ENCODE peak calls at places on chromosomes 6 and 20, in seven cellular contexts. Z is heart right ventricle, D is heart left ventricle, H is breast epithelium, X is uterus, K is cardiac muscle cell, C is coronary artery. F is an unnamed sample.

GRCh38 chr6:12653396-12653910 is 63.1 kb upstream of the PHACTR1 start:
- DNase-seq in Z (no peak), D (no peak), H (no peak), X (no peak), K (peak; percentile 24), C (no peak), F (no peak)

GRCh38 chr20:58810116-58810878 is 40.4 kb downstream of the GNAS-AS1 start:
- DNase-seq in Z (no peak), D (no peak), H (no peak), X (no peak), K (peak; percentile 11), C (no peak), F (peak; percentile 93)

GRCh38 chr6:116139917-116140316 is 14.0 kb upstream of the COL10A1 start:
- DNase-seq in Z (no peak), D (no peak), H (no peak), X (no peak), K (no peak), C (no peak), F (no peak)

GRCh38 chr6:35678021-35678654 is 10.6 kb downstream of the FKBP5 start:
- DNase-seq in Z (no peak), D (no peak), H (no peak), X (no peak), K (peak; percentile 51), C (no peak), F (peak; percentile 23)

GRCh38 chr6:149864578-149865535 is 698 bp upstream of the LRP11 start:
- DNase-seq in Z (no peak), D (no peak), H (peak; percentile 39), X (peak; percentile 51), K (peak; percentile 76), C (no peak), F (peak; percentile 94)

GRCh38 chr6:165515963-165516624 is 146.9 kb downstream of the PDE10A start:
- DNase-seq in Z (no peak), D (no peak), H (no peak), X (no peak), K (peak; percentile 63), C (no peak), F (no peak)

GRCh38 chr6:169722362-169723199 is 1.7 kb downstream of the PHF10 start:
- DNase-seq in Z (peak; percentile 39), D (peak; percentile 39), H (peak; percentile 32), X (no peak), K (peak; percentile 65), C (no peak), F (peak; percentile 91)

GRCh38 chr20:577167-577791 is 32.8 kb downstream of the TCF15 start:
- DNase-seq in Z (no peak), D (no peak), H (no peak), X (no peak), K (peak; percentile 40), C (no peak), F (no peak)

GRCh38 chr6:82571431-82571830 is 207.8 kb downstream of the TPBG start:
- DNase-seq in Z (no peak), D (no peak), H (no peak), X (no peak), K (no peak), C (no peak), F (no peak)
- H3K27ac ChIP-seq in Z (no peak overlapping the region), D (no peak overlapping the region), H (no peak overlapping the region), X (no peak overlapping the region), K (no peak overlapping the region), C (no peak overlapping the region), F (no peak overlapping the region)

GRCh38 chr6:4672772-4673171 is 103.4 kb upstream of the CDYL start:
- DNase-seq in Z (no peak), D (no peak), H (no peak), X (no peak), K (peak; percentile 79), C (no peak), F (peak; percentile 78)
- H3K27ac ChIP-seq in Z (no peak overlapping the region), D (no peak overlapping the region), H (no peak overlapping the region), X (peak overlapping the region; percentile 59), K (no peak overlapping the region), C (no peak overlapping the region), F (no peak overlapping the region)

DNA sequence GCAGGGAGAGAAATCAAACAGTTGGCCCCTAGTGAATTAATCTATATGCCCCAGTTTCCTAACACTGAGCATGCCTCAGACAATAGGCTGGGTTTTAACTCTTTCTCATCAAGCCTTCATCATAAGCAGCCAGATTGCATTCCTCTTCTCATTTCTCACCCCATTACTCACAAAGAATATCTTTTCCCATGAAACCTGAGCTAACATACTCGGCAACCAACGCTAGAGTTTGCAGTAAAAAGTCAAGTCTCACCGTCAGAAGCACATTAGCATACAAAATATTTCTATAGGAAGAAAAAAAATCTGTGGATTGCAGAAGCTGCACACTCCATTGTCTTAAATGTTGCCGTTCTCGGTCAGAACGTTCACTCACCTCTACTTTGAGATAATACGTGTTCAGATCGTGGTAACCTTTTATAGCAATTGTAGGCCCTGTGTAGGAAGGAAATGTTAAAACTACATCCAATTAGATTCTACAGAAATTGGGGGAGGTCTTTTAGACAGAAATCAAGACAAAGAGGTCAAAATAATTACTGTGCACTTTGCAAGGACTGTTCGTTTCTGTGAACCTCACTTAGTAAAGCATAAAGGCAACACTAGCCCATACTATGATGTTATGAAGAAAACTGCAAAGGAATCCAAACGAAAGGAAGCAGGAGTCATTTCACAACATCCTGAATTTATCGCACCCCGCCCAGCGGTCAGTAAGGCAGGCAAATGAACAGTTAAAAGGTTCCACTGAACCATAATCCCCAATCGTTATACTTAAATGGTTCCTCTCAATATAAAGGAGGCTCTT is 429.7 kb upstream of the ARID1B start:
- DNase-seq in Z (no peak), D (no peak), H (no peak), X (no peak), K (no peak), C (no peak), F (no peak)
- H3K27ac ChIP-seq in Z (peak overlapping the region; percentile 19), D (no peak overlapping the region), H (no peak overlapping the region), X (no peak overlapping the region), K (no peak overlapping the region), C (no peak overlapping the region), F (no peak overlapping the region)

DNA sequence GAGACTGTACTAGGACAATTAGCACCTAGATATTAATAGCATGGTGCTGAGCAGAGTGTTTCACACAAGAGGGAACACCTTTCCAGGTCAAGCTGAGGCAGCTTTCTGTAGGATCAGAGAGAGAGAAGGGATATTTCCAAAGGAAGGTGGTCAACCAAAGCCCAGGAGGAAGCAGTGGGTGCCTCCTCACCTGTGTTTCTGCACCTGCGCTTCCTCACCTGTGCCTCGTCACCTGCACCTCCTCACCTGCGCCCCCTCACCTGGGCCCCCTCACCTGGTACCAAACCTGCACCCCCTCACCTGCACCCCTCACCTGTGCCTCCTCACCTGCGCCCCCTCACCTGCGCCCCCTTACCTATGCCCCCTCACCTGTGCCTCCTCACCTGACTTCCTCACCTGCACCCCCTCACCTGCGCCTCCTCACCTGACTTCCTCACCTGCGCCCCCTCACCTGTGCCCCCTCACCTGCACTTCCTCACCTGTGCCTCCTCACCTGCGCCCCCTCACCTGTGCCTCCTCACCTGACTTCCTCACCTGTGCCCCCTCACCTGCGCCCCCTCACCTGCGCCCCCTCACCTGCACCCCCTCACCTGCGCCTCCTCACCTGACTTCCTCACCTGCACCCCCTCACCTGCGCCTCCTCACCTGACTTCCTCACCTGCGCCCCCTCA is 67.9 kb downstream of the TTLL2 start:
- DNase-seq in Z (no peak), D (no peak), H (no peak), X (no peak), K (no peak), C (no peak), F (no peak)
- H3K27ac ChIP-seq in Z (no peak overlapping the region), D (no peak overlapping the region), H (no peak overlapping the region), X (no peak overlapping the region), K (no peak overlapping the region), C (no peak overlapping the region), F (no peak overlapping the region)

GRCh38 chr6:34589140-34589539 is 33.0 kb upstream of the SPDEF start:
- DNase-seq in Z (no peak), D (no peak), H (no peak), X (no peak), K (no peak), C (no peak), F (no peak)

GRCh38 chr6:34586327-34587040 is 30.4 kb upstream of the SPDEF start:
- DNase-seq in Z (no peak), D (no peak), H (no peak), X (no peak), K (no peak), C (no peak), F (peak; percentile 54)

GRCh38 chr6:34589633-34590139 is 33.6 kb upstream of the SPDEF start:
- DNase-seq in Z (no peak), D (no peak), H (no peak), X (no peak), K (no peak), C (no peak), F (no peak)

GRCh38 chr6:34587325-34587724 is 31.2 kb upstream of the SPDEF start:
- DNase-seq in Z (no peak), D (no peak), H (no peak), X (no peak), K (no peak), C (no peak), F (no peak)

GRCh38 chr6:34587851-34588250 is 31.7 kb upstream of the SPDEF start:
- DNase-seq in Z (no peak), D (no peak), H (no peak), X (no peak), K (no peak), C (no peak), F (no peak)
- H3K27ac ChIP-seq in Z (no peak overlapping the region), D (no peak overlapping the region), H (no peak overlapping the region), X (no peak overlapping the region), K (no peak overlapping the region), C (no peak overlapping the region), F (no peak overlapping the region)

GRCh38 chr6:128519132-128519930 is 1.1 kb downstream of the PTPRK start:
- DNase-seq in Z (peak; percentile 46), D (peak; percentile 45), H (peak; percentile 56), X (peak; percentile 54), K (peak; percentile 52), C (peak; percentile 79), F (peak; percentile 77)
- H3K27ac ChIP-seq in Z (peak overlapping the region; percentile 95), D (peak overlapping the region; percentile 95), H (peak overlapping the region; percentile 97), X (peak overlapping the region; percentile 91), K (peak overlapping the region; percentile 99), C (peak overlapping the region; percentile 95), F (peak overlapping the region; percentile 93)

DNA sequence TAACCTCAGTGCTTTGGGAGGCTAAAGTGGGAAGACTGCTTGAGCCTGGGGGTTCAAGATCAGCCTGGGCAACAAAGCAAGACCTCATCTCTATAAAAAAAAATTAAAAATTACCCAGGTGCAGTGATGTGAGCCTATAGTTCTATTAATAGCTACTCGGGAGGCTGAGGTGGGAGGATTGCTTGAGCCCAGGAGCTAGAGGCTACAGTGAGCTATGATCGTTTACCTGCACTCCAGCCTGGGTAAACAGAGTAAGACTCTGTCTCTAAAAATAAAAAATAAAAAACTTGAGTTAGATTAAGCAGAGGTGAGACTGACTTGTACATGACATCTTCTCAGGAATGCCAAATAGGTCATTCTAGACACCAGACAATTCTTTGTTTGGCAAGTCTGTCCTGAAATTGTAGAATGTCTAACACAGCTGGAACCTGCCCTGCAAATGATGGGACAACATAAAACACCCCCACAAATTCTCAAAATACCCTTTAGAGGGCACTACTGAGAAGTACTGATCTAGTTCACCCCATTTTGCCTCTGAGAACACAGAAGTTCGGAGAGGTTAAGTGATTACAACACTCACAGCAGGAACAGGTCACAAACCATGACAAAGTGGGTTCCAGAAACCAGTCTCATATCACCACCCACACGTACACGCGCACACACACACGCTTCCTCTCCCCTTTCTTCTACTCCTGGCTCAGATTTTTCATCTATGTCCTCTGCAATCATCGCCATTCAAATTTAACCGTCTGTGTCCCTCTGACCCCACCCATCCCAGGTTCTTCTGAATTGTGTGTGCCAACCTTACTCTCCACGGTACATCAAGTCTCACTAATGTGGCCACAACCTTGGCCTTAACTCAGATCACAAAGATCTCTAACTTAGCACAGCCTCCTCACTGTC is 38.3 kb downstream of the ARHGAP18 start:
- DNase-seq in Z (no peak), D (no peak), H (no peak), X (no peak), K (peak; percentile 45), C (no peak), F (no peak)
- H3K27ac ChIP-seq in Z (peak overlapping the region; percentile 69), D (peak overlapping the region; percentile 56), H (peak overlapping the region; percentile 28), X (peak overlapping the region; percentile 74), K (no peak overlapping the region), C (peak overlapping the region; percentile 76), F (peak overlapping the region; percentile 65)